ENCODE peak calls at places on chromosomes 5 and 9, in nine cellular contexts. T is foreskin fibroblast, W is WTC11, F is HFFc6, Z is IMR-90, Q is esophagus squamous epithelium, D is colonic mucosa, V is hepatocyte, C is HFF-Myc. S is an unnamed sample.

GRCh38 chr5:103475629-103476240 is 86.9 kb downstream of the NUDT12 start:
- DNase-seq in V (peak), Z (peak), D (no peak), F (peak), T (no peak), C (peak), Q (no peak), W (no peak), S (no peak)

GRCh38 chr9:124050955-124051354 is 39.4 kb downstream of the LHX2 start:
- DNase-seq in W (no peak), V (no peak), C (no peak), Z (no peak), D (no peak), F (no peak), Q (no peak), T (no peak), S (no peak)

GRCh38 chr9:137680445-137681358 is 61.9 kb downstream of the EHMT1 start:
- DNase-seq in C (no peak), D (no peak), F (no peak), Z (no peak), W (no peak), Q (no peak), V (peak), T (no peak), S (no peak)

GRCh38 chr5:11174601-11175000 is 413.6 kb upstream of the DAP start:
- DNase-seq in F (no peak), C (no peak), T (no peak), Q (no peak), Z (no peak), D (no peak), V (no peak), W (no peak), S (no peak)

GRCh38 chr9:114096041-114096511 is 3.0 kb downstream of the KIF12 start:
- DNase-seq in C (no peak), Q (no peak), T (no peak), W (peak), Z (no peak), V (no peak), D (no peak), F (no peak), S (no peak)

GRCh38 chr9:32877103-32877502 is 93.8 kb downstream of the TMEM215 start:
- DNase-seq in D (no peak), W (no peak), Q (no peak), C (no peak), Z (no peak), T (no peak), V (no peak), F (no peak), S (no peak)

GRCh38 chr9:120500733-120501132 is 79.2 kb downstream of the CDK5RAP2 start:
- DNase-seq in T (no peak), Z (no peak), V (no peak), D (no peak), W (no peak), F (no peak), Q (no peak), C (no peak), S (no peak)

GRCh38 chr9:93110400-93110855 is 14.4 kb downstream of the CARD19 start:
- DNase-seq in T (no peak), D (no peak), Q (no peak), V (no peak), Z (no peak), W (no peak), C (no peak), F (no peak), S (no peak)

GRCh38 chr5:133559960-133560359 is 52.4 kb downstream of the FSTL4 start:
- DNase-seq in V (no peak), Z (no peak), D (no peak), F (no peak), T (no peak), Q (no peak), W (no peak), C (no peak), S (no peak)

GRCh38 chr9:125600194-125600593 is 106.8 kb downstream of the MAPKAP1 start:
- DNase-seq in F (no peak), W (no peak), V (peak), T (no peak), D (peak), C (no peak), Q (no peak), Z (no peak), S (no peak)

GRCh38 chr9:34185778-34186551 is 7.1 kb downstream of the UBAP1 start:
- DNase-seq in V (peak), W (no peak), F (peak), T (peak), D (no peak), C (peak), Z (peak), Q (no peak), S (peak)

GRCh38 chr5:103510851-103511553 is 51.6 kb downstream of the NUDT12 start:
- DNase-seq in C (no peak), W (no peak), D (no peak), Z (no peak), F (no peak), V (peak), Q (no peak), T (no peak), S (no peak)

GRCh38 chr9:16928179-16928945 is 57.9 kb upstream of the BNC2 start:
- DNase-seq in D (no peak), T (peak), W (no peak), Q (no peak), Z (peak), C (no peak), F (no peak), V (no peak), S (no peak)

GRCh38 chr9:134360897-134361296 is 34.6 kb downstream of the RXRA start:
- DNase-seq in T (no peak), D (no peak), F (peak), Q (no peak), C (no peak), V (no peak), Z (no peak), W (no peak), S (no peak)

GRCh38 chr5:171498166-171498565 is 78.7 kb downstream of the FGF18 start:
- DNase-seq in D (no peak), Q (no peak), T (no peak), F (no peak), V (no peak), W (no peak), C (no peak), Z (no peak), S (no peak)

GRCh38 chr9:124284940-124285441 is 27.2 kb downstream of the NEK6 start:
- DNase-seq in C (no peak), F (no peak), D (no peak), T (no peak), Q (no peak), W (no peak), Z (peak), V (no peak), S (peak)

GRCh38 chr9:93064392-93065124 is 6.1 kb downstream of the SUSD3 start:
- DNase-seq in F (no peak), T (no peak), W (no peak), V (no peak), D (peak), C (no peak), Q (peak), Z (no peak), S (no peak)

GRCh38 chr5:67095346-67095871 is 101.2 kb downstream of the CD180 start:
- DNase-seq in D (peak), Z (peak), F (no peak), T (peak), V (peak), Q (no peak), W (no peak), C (no peak), S (no peak)

GRCh38 chr9:137787786-137788505 is 89.6 kb upstream of the CACNA1B start:
- DNase-seq in Z (no peak), W (no peak), Q (no peak), F (no peak), V (no peak), T (no peak), C (no peak), D (no peak), S (no peak)

GRCh38 chr9:101220341-101220740 is 164.5 kb downstream of the BAAT start:
- DNase-seq in T (no peak), Q (no peak), V (no peak), C (no peak), D (no peak), F (no peak), Z (no peak), W (no peak), S (no peak)

GRCh38 chr9:92378825-92379535 is 25.4 kb downstream of the OGN start:
- DNase-seq in F (peak), Z (peak), W (no peak), V (peak), D (no peak), T (peak), Q (no peak), C (peak), S (no peak)

GRCh38 chr5:35687961-35688360 is 70.3 kb downstream of the SPEF2 start:
- DNase-seq in Z (no peak), T (no peak), F (no peak), W (no peak), D (no peak), C (no peak), Q (no peak), V (no peak), S (no peak)

GRCh38 chr5:14011089-14012004 is 66.9 kb upstream of the DNAH5 start:
- DNase-seq in W (peak), F (peak), D (peak), V (peak), T (peak), Z (peak), Q (no peak), C (peak), S (peak)

GRCh38 chr5:50786073-50786472 is 119.6 kb downstream of the PARP8 start:
- DNase-seq in C (no peak), D (no peak), F (no peak), V (no peak), Z (no peak), T (no peak), W (no peak), Q (no peak), S (no peak)

GRCh38 chr5:119275873-119276214 is 80.0 kb upstream of the TNFAIP8 start:
- DNase-seq in D (no peak), Q (no peak), Z (no peak), F (no peak), T (no peak), W (no peak), C (no peak), V (no peak), S (no peak)

GRCh38 chr5:147668385-147668784 is 114.1 kb downstream of the JAKMIP2 start:
- DNase-seq in T (no peak), D (no peak), V (no peak), W (no peak), C (no peak), Z (no peak), Q (no peak), F (no peak), S (no peak)

GRCh38 chr5:162888268-162888667 is 549.1 kb upstream of the CCNG1 start:
- DNase-seq in D (no peak), C (no peak), Z (no peak), V (no peak), W (no peak), F (no peak), Q (no peak), T (no peak), S (no peak)

GRCh38 chr5:1400211-1400855 is 44.9 kb downstream of the SLC6A3 start:
- DNase-seq in W (no peak), Q (no peak), F (no peak), Z (no peak), V (no peak), D (no peak), T (no peak), C (no peak), S (no peak)

GRCh38 chr5:72956324-72957140 is 691 bp downstream of the FCHO2 start:
- DNase-seq in F (peak), W (peak), D (peak), Q (no peak), C (no peak), V (peak), T (peak), Z (peak), S (no peak)

GRCh38 chr5:168468836-168469235 is 17.4 kb upstream of the RARS1 start:
- DNase-seq in D (no peak), Z (peak), W (no peak), F (peak), C (no peak), V (no peak), T (peak), Q (no peak), S (peak)

GRCh38 chr9:99352786-99353185 is 130.7 kb downstream of the SEC61B start:
- DNase-seq in D (no peak), T (peak), F (no peak), V (no peak), Q (no peak), C (peak), Z (peak), W (no peak), S (peak)

GRCh38 chr5:159034083-159034824 is 65.5 kb downstream of the EBF1 start:
- DNase-seq in T (no peak), D (no peak), C (no peak), W (no peak), Z (no peak), Q (no peak), V (no peak), F (no peak), S (no peak)

GRCh38 chr5:159031915-159032314 is 67.8 kb downstream of the EBF1 start:
- DNase-seq in Z (no peak), C (no peak), D (no peak), Q (no peak), V (no peak), F (no peak), T (no peak), W (no peak), S (no peak)

GRCh38 chr5:159032656-159033350 is 66.9 kb downstream of the EBF1 start:
- DNase-seq in T (no peak), Q (no peak), D (no peak), Z (no peak), C (no peak), V (no peak), W (no peak), F (no peak), S (no peak)

GRCh38 chr5:159031513-159031912 is 68.2 kb downstream of the EBF1 start:
- DNase-seq in Q (no peak), V (no peak), W (no peak), Z (peak), D (no peak), T (no peak), C (no peak), F (no peak), S (no peak)

DNA sequence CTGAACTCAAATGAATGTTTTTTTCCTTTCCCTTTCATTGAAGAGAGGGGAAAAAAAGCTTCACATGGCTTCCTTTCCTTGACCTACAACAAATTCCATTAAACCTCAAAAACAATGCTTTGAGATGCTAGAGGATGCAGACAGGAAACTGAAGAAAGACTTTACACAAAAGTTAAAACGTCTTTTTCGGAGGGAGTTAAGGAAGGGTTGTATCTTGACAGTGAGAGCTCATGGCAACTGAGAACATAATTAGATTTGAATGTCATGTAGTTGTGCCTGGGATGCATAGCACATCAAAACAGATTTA is 66.4 kb downstream of the EBF1 start:
- DNase-seq in Z (no peak), W (no peak), V (no peak), Q (no peak), D (no peak), C (no peak), T (no peak), F (no peak), S (no peak)
- TF ChIP-seq CTCF in Z (no peak), W (no peak), V (no peak), Q (no peak), D (no peak), C (no peak), T (no peak), F (no peak), S (no peak)

DNA sequence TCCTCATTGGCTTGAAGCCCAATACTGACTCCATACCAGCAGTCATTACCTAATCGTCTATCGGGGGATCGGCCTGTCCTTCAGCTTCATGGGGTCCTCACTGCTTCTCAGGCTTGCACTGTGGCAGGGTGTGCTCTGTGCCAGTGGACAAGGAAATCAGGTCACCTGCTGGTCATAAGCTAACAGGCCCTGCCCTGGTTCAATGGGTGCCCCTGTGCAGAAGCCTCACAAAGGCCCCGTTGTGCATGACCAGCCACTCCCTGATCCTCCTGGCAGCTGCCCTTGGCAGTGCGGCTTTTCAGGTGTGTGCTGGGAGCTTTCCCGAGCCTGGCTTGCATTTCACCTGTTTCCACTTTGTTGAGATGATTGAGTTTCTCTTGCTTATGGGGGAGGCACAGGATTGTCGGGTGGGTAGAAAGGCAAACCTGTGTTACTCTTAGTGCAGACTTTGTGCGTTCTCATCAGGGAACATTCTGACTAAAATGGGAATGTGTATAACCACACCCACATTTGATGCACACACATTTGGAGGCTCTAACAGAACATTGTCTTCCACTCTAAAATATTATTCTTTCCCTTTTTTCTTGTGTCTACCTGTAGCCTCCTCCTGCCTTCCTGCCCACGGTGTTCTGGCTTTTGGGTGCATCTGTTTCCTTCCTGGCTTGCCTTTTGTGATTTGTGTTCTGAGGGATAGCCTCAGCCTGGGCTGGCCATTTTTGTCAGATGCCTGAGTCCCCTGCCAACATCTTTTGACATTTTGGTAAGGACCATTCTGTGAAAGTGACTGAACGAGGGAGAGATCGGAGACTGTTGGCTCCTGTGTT is 101.1 kb downstream of the ARHGAP26 start:
- DNase-seq in W (no peak), F (no peak), D (peak), Q (no peak), C (no peak), T (no peak), Z (no peak), V (no peak), S (no peak)
- TF ChIP-seq CTCF in W (no peak), F (no peak), D (no peak), Q (no peak), C (no peak), T (no peak), Z (no peak), V (no peak), S (no peak)

DNA sequence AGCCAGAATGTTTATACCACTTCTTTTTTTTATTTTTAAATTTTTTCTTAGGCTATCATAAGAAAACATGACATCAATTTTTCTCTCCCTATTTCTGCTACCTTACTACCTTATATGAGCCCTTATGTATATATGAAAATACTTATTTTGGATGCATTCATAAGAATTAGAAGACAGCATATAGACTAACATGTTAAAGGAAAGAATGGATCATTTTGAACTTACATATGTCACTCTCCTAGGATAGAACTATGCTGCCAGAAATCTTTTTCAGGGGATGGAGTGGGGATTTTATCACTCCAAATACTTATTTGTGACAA is 51.8 kb downstream of the SNX24 start:
- DNase-seq in Z (no peak), F (no peak), V (no peak), T (no peak), W (no peak), Q (no peak), D (no peak), C (no peak), S (no peak)
- TF ChIP-seq CTCF in Z (no peak), F (peak), V (no peak), T (no peak), W (no peak), Q (no peak), D (peak), C (no peak), S (no peak)

GRCh38 chr9:98191615-98192502 is 578 bp downstream of the CORO2A start:
- DNase-seq in C (no peak), T (no peak), V (peak), W (peak), F (no peak), Q (no peak), D (peak), Z (no peak), S (no peak)
- TF ChIP-seq CTCF in C (no peak), T (no peak), V (no peak), W (no peak), F (no peak), Q (no peak), D (no peak), Z (no peak), S (no peak)

GRCh38 chr9:36190388-36191289 is at the start of gene CLTA:
- DNase-seq in Z (peak), Q (peak), W (peak), T (peak), F (peak), C (peak), V (peak), D (peak), S (peak)
- TF ChIP-seq CTCF in Z (peak), Q (peak), W (peak), T (peak), F (peak), C (peak), V (peak), D (peak), S (peak)

GRCh38 chr5:42064821-42065220 is 139.7 kb downstream of the FBXO4 start:
- DNase-seq in F (no peak), Z (no peak), W (no peak), C (no peak), Q (no peak), T (no peak), V (no peak), D (no peak), S (no peak)
- TF ChIP-seq CTCF in F (no peak), Z (no peak), W (no peak), C (no peak), Q (no peak), T (no peak), V (no peak), D (no peak), S (no peak)

GRCh38 chr9:126938332-126938731 is 23.8 kb downstream of the RALGPS1 start:
- DNase-seq in W (no peak), T (no peak), C (no peak), D (no peak), Z (no peak), V (no peak), Q (no peak), F (no peak), S (no peak)
- TF ChIP-seq CTCF in W (no peak), T (no peak), C (no peak), D (no peak), Z (no peak), V (no peak), Q (no peak), F (no peak), S (no peak)